ENCODE peak calls at places on chromosomes 12 and 14, in seven cellular contexts. E, D, P, V, I, L and O are unnamed samples. For H3K4me1, the result is how much of the 10 kb centered on the place peaks cover.

GRCh38 chr12:98645572-98646067 is 530 bp downstream of the APAF1 start:
- DNase-seq in P (peak), L (peak), V (peak), I (no peak), E (no peak), D (no peak), O (no peak)

GRCh38 chr12:117105902-117106301 is 6.7 kb upstream of the TESC start:
- DNase-seq in V (no peak), I (no peak), P (no peak), L (no peak), D (no peak), E (no peak), O (no peak)

GRCh38 chr12:113875681-113876080 is 90.4 kb downstream of the RBM19 start:
- DNase-seq in L (no peak), D (no peak), P (peak), E (no peak), V (no peak), I (no peak), O (no peak)

GRCh38 chr14:70489579-70490175 is 37.7 kb downstream of the ADAM21 start:
- DNase-seq in P (no peak), L (no peak), I (no peak), V (no peak), D (no peak), E (no peak), O (no peak)

GRCh38 chr12:115004469-115005146 is 320.6 kb upstream of the TBX3 start:
- DNase-seq in I (no peak), V (no peak), P (no peak), D (no peak), L (no peak), E (no peak), O (no peak)

GRCh38 chr12:18492372-18493025 is 231.2 kb downstream of the PIK3C2G start:
- DNase-seq in P (peak), D (no peak), L (no peak), E (no peak), I (no peak), V (no peak), O (no peak)

GRCh38 chr12:3243376-3244084 is 166.4 kb downstream of the TSPAN9 start:
- DNase-seq in I (no peak), L (no peak), P (no peak), E (no peak), V (no peak), D (no peak), O (no peak)

GRCh38 chr14:105841022-105842009 is 314.9 kb downstream of the TMEM121 start:
- DNase-seq in P (no peak), V (no peak), I (peak), D (no peak), E (peak), L (no peak), O (no peak)

GRCh38 chr12:123655420-123655819 is 15.5 kb upstream of the TCTN2 start:
- DNase-seq in E (no peak), L (no peak), V (no peak), P (no peak), I (no peak), D (no peak), O (no peak)

GRCh38 chr12:120356567-120357030 is 12.4 kb downstream of the MSI1 start:
- DNase-seq in I (peak), E (peak), P (peak), D (peak), V (peak), L (peak), O (peak)

GRCh38 chr12:49706351-49707126 is 666 bp downstream of the FMNL3 start:
- DNase-seq in E (peak), I (peak), D (no peak), V (peak), L (no peak), P (peak), O (peak)

GRCh38 chr12:86006727-86007126 is 132.6 kb downstream of the NTS start:
- DNase-seq in P (peak), L (no peak), I (no peak), D (no peak), E (no peak), V (no peak), O (no peak)

GRCh38 chr12:120453977-120454376 is 7.7 kb downstream of the GATC start:
- DNase-seq in D (no peak), I (no peak), E (no peak), V (peak), L (peak), P (peak), O (no peak)

GRCh38 chr14:105470812-105471771 is 3.5 kb upstream of the CRIP2 start:
- DNase-seq in L (no peak), E (peak), I (no peak), V (no peak), P (no peak), D (no peak), O (no peak)

GRCh38 chr12:6843118-6843902 is 2.6 kb downstream of the GNB3 start:
- DNase-seq in D (no peak), P (no peak), V (peak), E (no peak), I (no peak), L (no peak), O (peak)

GRCh38 chr12:56129210-56129691 is 1.2 kb downstream of the ESYT1 start:
- DNase-seq in I (peak), L (peak), E (peak), V (peak), D (no peak), P (peak), O (peak)

GRCh38 chr14:52023518-52023917 is 34.2 kb downstream of the RTRAF start:
- DNase-seq in E (no peak), D (no peak), P (peak), V (no peak), L (no peak), I (no peak), O (no peak)

GRCh38 chr12:115941362-115941761 is 336.1 kb downstream of the MED13L start:
- DNase-seq in V (no peak), D (no peak), P (peak), L (no peak), I (no peak), E (no peak), O (no peak)

GRCh38 chr14:103708750-103709187 is 6.5 kb downstream of the XRCC3 start:
- DNase-seq in I (no peak), L (no peak), P (no peak), D (no peak), V (no peak), E (no peak), O (no peak)

GRCh38 chr14:47585447-47585846 is 90.0 kb downstream of the MDGA2 start:
- DNase-seq in L (no peak), D (no peak), E (no peak), I (no peak), P (no peak), V (no peak), O (no peak)

GRCh38 chr14:96888593-96888992 is 91.4 kb downstream of the VRK1 start:
- DNase-seq in V (no peak), I (no peak), E (no peak), L (no peak), D (no peak), P (peak), O (no peak)

GRCh38 chr12:2454778-2455177 is 340.0 kb upstream of the FKBP4 start:
- DNase-seq in D (peak), I (no peak), V (no peak), P (no peak), E (no peak), L (no peak), O (no peak)

GRCh38 chr12:51643951-51644350 is 52.9 kb downstream of the SCN8A start:
- DNase-seq in L (no peak), P (peak), V (no peak), E (no peak), I (no peak), D (no peak), O (no peak)

GRCh38 chr12:94239332-94239731 is 91.0 kb downstream of the PLXNC1 start:
- DNase-seq in L (no peak), D (no peak), V (no peak), P (no peak), E (no peak), I (no peak), O (no peak)

GRCh38 chr12:94289551-94290312 is 141.4 kb downstream of the PLXNC1 start:
- DNase-seq in P (peak), V (no peak), E (no peak), L (no peak), I (peak), D (no peak), O (no peak)

GRCh38 chr12:92973614-92974013 is 44.5 kb upstream of the EEA1 start:
- DNase-seq in L (no peak), D (peak), I (no peak), V (no peak), E (no peak), P (peak), O (no peak)

GRCh38 chr14:32666310-32666709 is 272.4 kb upstream of the NPAS3 start:
- DNase-seq in D (no peak), I (no peak), P (no peak), V (no peak), E (no peak), L (no peak), O (no peak)

GRCh38 chr12:4118017-4118510 is 155.5 kb upstream of the CCND2 start:
- DNase-seq in D (peak), L (no peak), E (no peak), P (peak), V (no peak), I (no peak), O (peak)

GRCh38 chr12:50353869-50354593 is 42.4 kb downstream of the FAM186A start:
- DNase-seq in L (no peak), I (no peak), P (peak), V (no peak), E (no peak), D (no peak), O (no peak)

GRCh38 chr12:104291867-104292524 is 11.5 kb upstream of the EID3 start:
- DNase-seq in D (no peak), V (no peak), E (no peak), L (no peak), I (no peak), P (no peak), O (no peak)

GRCh38 chr14:104374718-104375080 is 204.9 kb upstream of the C14orf180 start:
- DNase-seq in I (no peak), V (no peak), E (no peak), L (no peak), D (peak), P (no peak), O (peak)

GRCh38 chr12:116818341-116818856 is 62.8 kb downstream of the HRK start:
- DNase-seq in V (no peak), P (peak), D (no peak), I (peak), L (no peak), E (no peak), O (no peak)

GRCh38 chr14:90381011-90381790 is 15.6 kb upstream of the CALM1 start:
- DNase-seq in V (no peak), P (peak), I (peak), L (no peak), D (no peak), E (peak), O (peak)

GRCh38 chr12:8662592-8662991 is at the start of gene MFAP5:
- DNase-seq in I (no peak), P (peak), L (no peak), E (no peak), D (no peak), V (no peak), O (no peak)

GRCh38 chr12:89481218-89481914 is 43.2 kb downstream of the GALNT4 start:
- DNase-seq in L (no peak), I (no peak), E (no peak), P (no peak), V (no peak), D (no peak), O (no peak)

GRCh38 chr12:112029326-112029725 is 16.1 kb downstream of the ERP29 start:
- DNase-seq in P (no peak), D (no peak), L (no peak), V (no peak), E (no peak), I (no peak), O (no peak)

GRCh38 chr12:9674226-9674590 is 4.7 kb downstream of the CLEC2D start:
- DNase-seq in E (no peak), I (no peak), V (no peak), P (no peak), L (no peak), D (no peak), O (no peak)

GRCh38 chr14:84760506-84760905 is 769.4 kb upstream of the FLRT2 start:
- DNase-seq in P (no peak), D (no peak), E (no peak), I (no peak), L (no peak), V (no peak), O (no peak)

GRCh38 chr12:65528127-65528526 is 249.6 kb downstream of the MSRB3 start:
- DNase-seq in I (no peak), D (no peak), L (no peak), E (no peak), P (no peak), V (no peak), O (no peak)

GRCh38 chr12:65532162-65532561 is 253.7 kb downstream of the MSRB3 start:
- DNase-seq in L (no peak), P (peak), I (no peak), E (no peak), V (no peak), D (no peak), O (no peak)

GRCh38 chr12:65532744-65533143 is 254.3 kb downstream of the MSRB3 start:
- DNase-seq in E (no peak), P (peak), D (no peak), L (no peak), I (no peak), V (no peak), O (no peak)

GRCh38 chr12:65533177-65533883 is 254.8 kb downstream of the MSRB3 start:
- DNase-seq in L (no peak), I (no peak), P (peak), E (no peak), V (no peak), D (no peak), O (no peak)

DNA sequence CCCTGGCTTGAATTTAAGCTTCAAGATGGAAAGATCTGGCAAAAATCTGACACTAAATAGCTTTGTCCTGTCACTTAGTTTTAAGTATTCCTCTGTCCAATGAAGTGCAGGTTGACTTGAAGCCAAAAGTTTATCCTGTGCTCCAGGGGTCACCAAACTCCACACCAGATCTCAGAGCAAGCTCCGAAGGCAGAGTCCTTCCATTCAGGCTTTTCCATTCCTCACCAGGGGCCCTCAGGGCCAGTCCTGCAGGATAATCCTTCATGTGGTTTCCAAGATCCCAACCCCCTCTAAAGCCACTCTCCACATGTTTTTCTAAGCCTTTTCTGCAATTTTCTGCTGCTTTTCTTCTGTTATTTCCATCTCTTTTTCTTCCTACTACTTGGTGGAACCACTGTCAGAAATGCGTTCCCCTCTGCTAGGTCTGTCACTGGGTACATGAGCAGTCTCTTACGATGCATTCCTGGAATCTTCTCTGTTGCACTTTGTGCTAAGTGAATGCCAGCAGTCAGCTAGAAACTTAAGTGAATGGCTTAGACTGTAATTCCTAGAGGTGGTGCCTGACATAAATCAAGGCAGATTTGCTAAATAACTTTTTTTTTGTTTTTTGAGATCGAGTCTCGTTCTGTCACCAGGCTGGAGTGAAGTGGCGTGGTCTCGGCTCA is 251.4 kb downstream of the MSRB3 start:
- DNase-seq in E (no peak), P (no peak), I (no peak), V (no peak), L (no peak), D (no peak), O (no peak)
- H3K4me1 ChIP-seq in E (under half), P (under half), I (under half), V (under half), L (under half), D (under half), O (under half)

GRCh38 chr12:122199484-122200355 is 3.8 kb upstream of the B3GNT4 start:
- DNase-seq in I (no peak), D (no peak), E (peak), V (no peak), P (no peak), L (no peak), O (no peak)

GRCh38 chr12:122201381-122201780 is 2.1 kb upstream of the B3GNT4 start:
- DNase-seq in E (peak), V (no peak), P (no peak), D (no peak), I (no peak), L (no peak), O (no peak)

GRCh38 chr12:122202017-122202416 is 1.5 kb upstream of the B3GNT4 start:
- DNase-seq in E (no peak), D (no peak), I (no peak), P (no peak), V (no peak), L (no peak), O (no peak)

GRCh38 chr12:122203301-122203967 is at the start of gene B3GNT4:
- DNase-seq in I (no peak), L (peak), E (peak), D (no peak), V (peak), P (peak), O (peak)

GRCh38 chr12:122200541-122201175 is 2.9 kb upstream of the B3GNT4 start:
- DNase-seq in V (no peak), E (peak), I (no peak), P (no peak), L (no peak), D (no peak), O (no peak)
- TF ChIP-seq CTCF in V (no peak), E (no peak), I (no peak), P (no peak), L (no peak), D (no peak), O (no peak)

GRCh38 chr14:61568572-61569011 is 126.7 kb upstream of the HIF1A start:
- DNase-seq in V (no peak), D (no peak), I (no peak), P (no peak), E (no peak), L (no peak), O (no peak)
- H3K4me1 ChIP-seq in V (under half), D (half or more), I (under half), P (under half), E (half or more), L (half or more), O (under half)

GRCh38 chr14:88551094-88551870 is 3.5 kb downstream of the PTPN21 start:
- DNase-seq in D (peak), I (peak), V (peak), L (peak), E (peak), P (peak), O (peak)
- TF ChIP-seq CTCF in D (peak), I (peak), V (no peak), L (peak), E (peak), P (no peak), O (no peak)

DNA sequence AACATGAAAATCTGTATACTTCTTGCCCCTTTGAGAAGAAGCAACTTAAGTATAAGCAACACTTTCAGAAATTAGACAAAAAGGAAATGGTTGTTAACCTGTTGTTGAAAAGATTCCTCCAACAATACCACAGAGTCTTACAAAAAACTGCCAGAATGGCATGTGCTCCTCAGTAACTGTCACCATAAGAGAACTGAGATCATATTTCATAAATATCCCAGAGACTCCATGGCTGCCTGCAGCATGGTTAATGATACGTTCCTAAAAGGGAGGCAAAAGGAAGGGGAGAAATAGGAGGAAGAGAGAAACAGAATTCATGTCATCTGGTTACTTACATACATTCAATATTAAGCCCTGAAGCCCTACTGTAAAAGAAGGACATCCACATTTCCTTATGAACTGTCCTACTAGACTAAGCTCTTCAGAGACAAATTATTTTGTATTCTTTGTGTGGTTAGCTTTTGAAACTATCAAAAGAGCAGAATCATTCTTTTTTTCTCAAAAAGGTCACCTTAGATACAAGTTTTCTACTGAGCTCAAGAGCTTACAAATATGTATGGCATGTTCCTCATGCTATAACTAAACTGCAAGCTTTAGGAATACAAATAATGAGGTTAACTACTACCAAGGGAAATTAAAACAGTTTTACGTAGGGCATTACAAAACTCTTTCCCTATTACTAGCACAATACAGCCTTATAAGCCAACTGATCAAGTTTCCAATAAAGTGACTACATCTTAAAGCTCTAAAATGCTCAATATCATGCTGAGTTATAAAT is 37.8 kb downstream of the ERGIC2 start:
- DNase-seq in L (no peak), I (no peak), D (no peak), P (peak), E (no peak), V (no peak), O (no peak)
- H3K4me1 ChIP-seq in L (under half), I (under half), D (under half), P (under half), E (under half), V (under half), O (under half)

GRCh38 chr12:43969882-43970281 is 134.0 kb downstream of the TMEM117 start:
- DNase-seq in E (no peak), D (no peak), V (no peak), I (no peak), L (no peak), P (peak), O (no peak)
- TF ChIP-seq CTCF in E (no peak), D (no peak), V (no peak), I (no peak), L (no peak), P (no peak), O (no peak)

DNA sequence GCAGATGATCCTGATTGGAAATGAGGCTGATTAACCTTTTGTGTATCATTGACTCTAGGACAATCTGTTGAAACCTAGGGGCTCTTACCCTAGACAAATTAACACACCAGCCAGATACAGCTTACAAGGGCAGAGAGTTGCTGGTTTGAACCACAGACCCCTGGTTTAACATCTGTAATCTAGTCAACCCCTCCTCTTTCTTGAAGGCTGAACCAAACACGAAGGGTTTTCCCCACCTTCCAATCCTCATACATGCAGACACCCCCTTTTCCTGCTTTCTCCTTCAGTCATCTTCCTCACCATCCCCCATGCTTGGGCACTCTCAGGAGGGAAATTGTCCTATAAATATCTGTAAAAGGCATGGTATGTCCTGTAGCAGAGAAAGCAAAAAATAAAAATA is 126.0 kb upstream of the HIF1A start:
- DNase-seq in I (no peak), D (no peak), L (no peak), V (no peak), P (no peak), E (no peak), O (no peak)
- H3K4me1 ChIP-seq in I (under half), D (half or more), L (half or more), V (under half), P (under half), E (half or more), O (under half)